ENCODE peak calls at places on chromosome 21, in four cellular contexts. One of them, this sample, is unnamed.

GRCh38 chr21:43827015-43827611 is 37.7 kb downstream of the RRP1 start:
- DNase-seq in CD8-positive, alpha-beta memory T cell: no peak
- DNase-seq in stimulated activated naive CD4-positive, alpha-beta T cell: no peak
- DNase-seq in posterior cingulate gyrus: no peak
- DNase-seq in this sample: peak

GRCh38 chr21:45011426-45011825 is 63.0 kb upstream of the ADARB1 start:
- DNase-seq in CD8-positive, alpha-beta memory T cell: no peak
- DNase-seq in posterior cingulate gyrus: no peak
- DNase-seq in stimulated activated naive CD4-positive, alpha-beta T cell: no peak
- DNase-seq in this sample: no peak

GRCh38 chr21:38170283-38170682 is 86.5 kb upstream of the KCNJ15 start:
- DNase-seq in stimulated activated naive CD4-positive, alpha-beta T cell: no peak
- DNase-seq in CD8-positive, alpha-beta memory T cell: no peak
- DNase-seq in posterior cingulate gyrus: no peak
- DNase-seq in this sample: no peak

GRCh38 chr21:31988492-31989285 is 115.9 kb downstream of the HUNK start:
- DNase-seq in CD8-positive, alpha-beta memory T cell: no peak
- DNase-seq in posterior cingulate gyrus: no peak
- DNase-seq in stimulated activated naive CD4-positive, alpha-beta T cell: no peak
- DNase-seq in this sample: no peak

GRCh38 chr21:29888437-29888836 is 51.4 kb downstream of the GRIK1 start:
- DNase-seq in CD8-positive, alpha-beta memory T cell: no peak
- DNase-seq in stimulated activated naive CD4-positive, alpha-beta T cell: no peak
- DNase-seq in posterior cingulate gyrus: no peak
- DNase-seq in this sample: no peak

GRCh38 chr21:46122758-46123683 is 25.1 kb downstream of the COL6A2 start:
- DNase-seq in posterior cingulate gyrus: peak
- DNase-seq in CD8-positive, alpha-beta memory T cell: no peak
- DNase-seq in stimulated activated naive CD4-positive, alpha-beta T cell: no peak
- DNase-seq in this sample: no peak

GRCh38 chr21:42056468-42056867 is 14.6 kb upstream of the UMODL1 start:
- DNase-seq in posterior cingulate gyrus: no peak
- DNase-seq in stimulated activated naive CD4-positive, alpha-beta T cell: no peak
- DNase-seq in CD8-positive, alpha-beta memory T cell: no peak
- DNase-seq in this sample: no peak

GRCh38 chr21:32861871-32862270 is 90.3 kb upstream of the PAXBP1 start:
- DNase-seq in stimulated activated naive CD4-positive, alpha-beta T cell: no peak
- DNase-seq in CD8-positive, alpha-beta memory T cell: no peak
- DNase-seq in posterior cingulate gyrus: no peak
- DNase-seq in this sample: no peak

GRCh38 chr21:39715804-39716397 is 29.1 kb upstream of the IGSF5 start:
- DNase-seq in stimulated activated naive CD4-positive, alpha-beta T cell: peak
- DNase-seq in posterior cingulate gyrus: no peak
- DNase-seq in CD8-positive, alpha-beta memory T cell: no peak
- DNase-seq in this sample: peak

GRCh38 chr21:33881689-33882440 is 33.7 kb downstream of the ATP5PO start:
- DNase-seq in posterior cingulate gyrus: no peak
- DNase-seq in stimulated activated naive CD4-positive, alpha-beta T cell: no peak
- DNase-seq in CD8-positive, alpha-beta memory T cell: no peak
- DNase-seq in this sample: no peak

GRCh38 chr21:42163511-42163863 is 55.5 kb upstream of the ABCG1 start:
- DNase-seq in stimulated activated naive CD4-positive, alpha-beta T cell: no peak
- DNase-seq in CD8-positive, alpha-beta memory T cell: no peak
- DNase-seq in posterior cingulate gyrus: no peak
- DNase-seq in this sample: no peak

GRCh38 chr21:36454079-36454478 is 25.8 kb downstream of the CLDN14 start:
- DNase-seq in CD8-positive, alpha-beta memory T cell: no peak
- DNase-seq in stimulated activated naive CD4-positive, alpha-beta T cell: no peak
- DNase-seq in posterior cingulate gyrus: no peak
- DNase-seq in this sample: no peak

GRCh38 chr21:15631342-15631741 is 98.4 kb upstream of the USP25 start:
- DNase-seq in stimulated activated naive CD4-positive, alpha-beta T cell: no peak
- DNase-seq in posterior cingulate gyrus: no peak
- DNase-seq in CD8-positive, alpha-beta memory T cell: no peak
- DNase-seq in this sample: no peak

GRCh38 chr21:27164208-27165172 is 197.6 kb upstream of the ADAMTS5 start:
- DNase-seq in stimulated activated naive CD4-positive, alpha-beta T cell: no peak
- DNase-seq in posterior cingulate gyrus: no peak
- DNase-seq in CD8-positive, alpha-beta memory T cell: no peak
- DNase-seq in this sample: no peak

GRCh38 chr21:33196956-33197374 is 32.8 kb upstream of the IFNAR2 start:
- DNase-seq in posterior cingulate gyrus: peak
- DNase-seq in stimulated activated naive CD4-positive, alpha-beta T cell: peak
- DNase-seq in CD8-positive, alpha-beta memory T cell: peak
- DNase-seq in this sample: peak